ENCODE peak calls at places on chromosomes 16 and 17, in nine cellular contexts. J is uterus, C is sigmoid colon, E is esophagus muscularis mucosa, W is suprapubic skin, R is stomach, P is prostate gland, S is adrenal gland, L is heart left ventricle. B is an unnamed sample.

GRCh38 chr16:68332411-68333121 is 21.7 kb downstream of the PRMT7 start:
- DNase-seq in J (peak), C (no peak), E (no peak), W (no peak), R (no peak), P (no peak), S (peak), L (peak), B (no peak)

GRCh38 chr17:66549312-66549705 is 246.9 kb downstream of the PRKCA start:
- DNase-seq in J (no peak), C (no peak), E (no peak), W (no peak), R (no peak), P (no peak), S (no peak), L (no peak), B (no peak)

GRCh38 chr16:84561291-84561690 is 56.6 kb downstream of the COTL1 start:
- DNase-seq in J (no peak), C (no peak), E (no peak), W (no peak), R (no peak), P (no peak), S (no peak), L (no peak), B (no peak)

GRCh38 chr16:3171855-3172593 is 16.0 kb upstream of the OR1F1 start:
- DNase-seq in J (no peak), C (peak), E (no peak), W (no peak), R (no peak), P (no peak), S (no peak), L (no peak), B (no peak)

GRCh38 chr16:57984443-57985203 is 13.7 kb upstream of the CNGB1 start:
- DNase-seq in J (peak), C (peak), E (peak), W (peak), R (peak), P (peak), S (peak), L (peak), B (peak)

GRCh38 chr17:77332034-77332971 is 191.5 kb downstream of the SEC14L1 start:
- DNase-seq in J (no peak), C (peak), E (no peak), W (peak), R (peak), P (no peak), S (peak), L (peak), B (peak)

GRCh38 chr17:67833946-67834631 is 8.8 kb downstream of the BPTF start:
- DNase-seq in J (no peak), C (no peak), E (no peak), W (no peak), R (no peak), P (no peak), S (no peak), L (no peak), B (no peak)

GRCh38 chr16:65875362-65876199 is 490.9 kb upstream of the CDH5 start:
- DNase-seq in J (no peak), C (no peak), E (no peak), W (no peak), R (no peak), P (no peak), S (no peak), L (no peak), B (no peak)

GRCh38 chr16:9469512-9469911 is 378.1 kb downstream of the HAPSTR1 start:
- DNase-seq in J (no peak), C (no peak), E (no peak), W (no peak), R (no peak), P (no peak), S (no peak), L (no peak), B (no peak)

DNA sequence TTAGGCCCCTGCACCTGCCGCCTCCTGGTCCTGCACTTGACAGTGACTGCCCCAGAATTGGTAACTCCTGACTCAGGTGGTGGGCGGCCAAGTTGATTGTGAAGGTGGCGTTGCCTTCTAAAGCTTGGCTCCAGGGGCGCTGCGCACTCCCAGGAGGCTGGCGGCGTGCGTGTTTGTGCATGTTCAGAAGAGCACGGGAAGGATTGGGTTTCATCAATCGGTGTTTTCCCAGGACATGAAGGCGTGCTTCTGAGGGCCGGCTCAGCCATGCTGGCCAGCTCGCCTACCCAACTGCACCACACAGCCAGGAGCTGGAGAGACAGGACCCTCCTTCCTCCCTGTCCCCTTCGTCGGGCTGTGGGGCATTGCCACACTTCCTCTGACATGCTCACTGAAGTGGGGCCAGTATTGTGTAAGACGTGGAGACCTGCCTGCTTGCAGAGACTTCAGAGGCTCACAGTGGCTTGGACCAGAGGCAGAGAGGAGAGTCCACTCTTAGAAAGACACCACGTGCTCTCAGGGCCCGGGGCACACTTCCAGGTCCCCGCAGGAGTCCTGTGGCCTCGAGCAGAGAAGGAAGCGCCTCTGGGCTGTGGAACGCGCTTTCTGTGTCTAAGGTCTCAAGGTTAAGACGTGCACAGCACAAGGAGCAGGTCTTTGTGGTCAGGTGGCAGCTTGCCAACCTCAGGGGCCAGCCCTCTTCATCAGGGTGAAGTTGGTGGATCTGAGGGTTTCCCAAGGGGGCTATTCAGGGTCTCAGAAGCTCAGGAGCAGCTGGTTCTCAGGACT is 2.8 kb downstream of the RAB40C start:
- DNase-seq in J (no peak), C (peak), E (no peak), W (no peak), R (peak), P (peak), S (no peak), L (no peak), B (peak)
- TF ChIP-seq CTCF in J (no peak), C (no peak), E (no peak), W (peak), R (no peak), P (peak), S (no peak), L (no peak), B (peak)

DNA sequence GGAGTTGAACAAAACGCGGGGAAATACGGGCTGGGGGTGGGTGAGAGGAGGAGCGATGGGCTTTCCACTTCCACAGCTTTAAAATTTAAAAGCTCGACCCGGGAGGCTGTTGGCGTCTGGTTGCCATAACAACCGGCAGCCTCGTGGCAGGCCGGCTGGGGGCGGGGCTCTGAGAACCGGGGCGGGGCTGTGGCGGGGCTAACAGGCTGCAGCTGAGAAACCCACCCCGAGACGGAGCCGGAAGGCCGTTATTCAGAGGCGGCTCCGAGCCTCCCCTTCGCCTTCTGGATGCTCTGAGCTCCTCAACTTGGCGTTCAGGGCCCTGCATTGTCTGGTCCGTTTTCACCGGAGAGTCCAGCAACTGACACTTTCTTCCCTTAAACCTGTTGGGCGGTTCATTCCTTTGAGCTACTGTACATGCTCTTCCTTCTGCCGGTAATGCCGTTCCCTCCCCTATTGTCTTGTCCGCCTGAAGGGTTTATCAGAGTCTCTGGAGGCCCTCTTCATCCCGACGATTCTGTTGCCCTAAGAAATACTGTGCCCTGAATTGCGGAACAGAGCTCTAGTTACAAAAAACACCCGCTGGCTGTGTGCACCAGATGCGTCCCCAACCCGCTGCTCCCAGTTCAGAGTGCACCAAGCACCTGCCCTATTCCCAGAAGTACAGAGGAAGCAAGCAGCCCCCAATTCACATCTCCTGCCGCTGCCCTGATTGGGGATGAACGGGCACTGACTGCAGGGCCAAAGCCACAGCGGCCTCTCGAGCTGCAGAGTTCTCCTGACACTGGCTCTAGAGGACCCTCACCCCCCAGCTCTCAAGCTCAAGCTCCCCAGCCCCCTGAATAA is 616 bp downstream of the DNAAF8 start:
- DNase-seq in J (peak), C (peak), E (peak), W (peak), R (peak), P (peak), S (peak), L (peak), B (peak)
- TF ChIP-seq POLR2A in J (no peak), C (no peak), E (no peak), W (no peak), R (no peak), P (no peak), S (no peak), L (peak), B (no peak)

DNA sequence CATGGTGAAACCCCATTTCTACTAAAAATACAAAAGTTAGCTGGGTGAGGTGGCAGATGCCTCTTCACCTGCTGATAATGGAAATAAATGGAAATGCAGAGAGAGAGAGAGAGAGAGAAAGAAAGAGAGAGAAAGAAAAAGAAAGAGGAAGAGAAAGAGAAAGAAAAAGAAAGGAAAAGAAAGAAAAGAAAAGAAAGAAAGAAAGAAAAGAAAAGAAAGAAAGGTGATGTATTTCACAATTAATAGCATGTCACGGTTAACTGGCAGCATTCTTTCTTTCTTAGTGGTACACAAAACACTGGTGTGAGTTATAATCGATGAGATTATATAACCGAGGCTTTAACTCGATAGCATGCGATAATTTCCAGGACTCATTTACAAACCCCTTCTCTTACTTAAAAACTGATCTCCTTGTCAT is 3.2 kb downstream of the ACOX1 start:
- DNase-seq in J (no peak), C (no peak), E (no peak), W (no peak), R (no peak), P (no peak), S (no peak), L (no peak), B (no peak)
- H3K4me3 ChIP-seq in J (no peak), C (no peak), E (no peak), W (peak), R (peak), P (no peak), S (peak), L (peak), B (no peak)

DNA sequence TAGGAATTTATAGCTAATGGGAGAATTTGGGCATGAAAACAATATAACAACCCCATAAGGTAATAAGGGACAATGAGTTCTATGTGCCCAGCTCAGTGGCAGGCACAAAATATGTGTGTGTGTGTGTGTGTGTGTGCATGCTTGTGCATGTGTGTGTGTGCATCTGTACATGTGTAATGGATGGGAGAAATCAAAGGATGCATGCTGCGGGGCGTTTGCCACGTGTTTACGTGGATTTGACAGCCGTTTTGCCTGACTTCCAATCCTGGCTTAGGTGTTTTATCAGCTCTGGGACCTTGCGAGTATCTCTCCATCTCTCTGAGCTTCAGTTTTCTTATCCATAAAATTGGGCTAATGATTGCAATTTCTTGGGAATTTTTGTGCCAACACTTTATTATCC is 108.4 kb downstream of the IRX5 start:
- DNase-seq in J (no peak), C (no peak), E (no peak), W (peak), R (no peak), P (no peak), S (no peak), L (no peak), B (peak)
- TF ChIP-seq CTCF in J (no peak), C (no peak), E (no peak), W (no peak), R (no peak), P (no peak), S (no peak), L (no peak), B (no peak)

DNA sequence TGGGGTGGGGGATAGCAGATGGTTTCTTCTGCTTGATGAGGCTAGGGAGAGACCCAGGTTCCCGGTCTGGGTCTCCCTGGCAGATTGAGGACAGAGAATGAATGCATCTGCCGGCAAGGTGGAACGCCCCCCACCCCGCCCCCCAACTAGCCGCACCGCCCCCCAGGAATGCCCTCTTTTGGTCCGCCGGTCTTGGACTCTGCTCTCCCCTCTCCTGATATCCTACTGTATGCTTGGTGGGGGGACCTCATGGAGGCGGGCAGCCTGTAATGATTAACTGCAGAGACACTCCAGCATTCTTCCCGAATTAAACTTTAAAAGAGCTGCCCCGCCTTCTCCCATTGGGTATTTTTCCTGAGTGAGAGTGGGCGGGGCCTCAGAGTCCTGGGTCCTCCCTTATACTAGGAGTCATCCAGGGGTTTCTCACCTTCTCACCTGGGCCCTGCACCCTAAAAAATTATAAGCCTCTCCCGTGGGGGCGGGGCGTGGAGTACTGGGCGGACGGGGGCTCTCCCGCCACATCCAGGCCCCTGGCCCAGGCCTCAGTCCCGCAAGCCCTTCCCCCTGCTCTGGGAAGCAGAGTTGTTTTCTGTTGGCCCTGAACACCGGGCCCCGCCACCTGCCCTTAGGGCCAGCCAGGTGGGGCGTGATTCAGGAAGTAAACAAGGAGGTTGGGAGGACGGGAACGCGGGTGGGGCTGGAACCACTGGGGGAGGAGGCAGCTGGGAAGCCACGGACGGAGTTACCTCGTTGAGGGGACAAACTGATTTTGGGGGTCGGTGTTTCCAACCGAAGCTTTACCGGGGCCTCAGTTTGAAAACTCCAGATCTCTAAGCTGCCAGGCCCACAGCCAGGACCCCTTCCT is 1.5 kb downstream of the GRB7 start:
- DNase-seq in J (peak), C (no peak), E (no peak), W (no peak), R (peak), P (peak), S (no peak), L (no peak), B (peak)
- TF ChIP-seq POLR2A in J (no peak), C (no peak), E (no peak), W (no peak), R (no peak), P (peak), S (no peak), L (no peak), B (no peak)

GRCh38 chr17:63844293-63844672 is 1.8 kb upstream of the SMARCD2 start:
- DNase-seq in J (no peak), C (no peak), E (no peak), W (no peak), R (no peak), P (no peak), S (no peak), L (no peak), B (no peak)
- H3K4me3 ChIP-seq in J (no peak), C (peak), E (no peak), W (no peak), R (no peak), P (no peak), S (no peak), L (no peak), B (no peak)

DNA sequence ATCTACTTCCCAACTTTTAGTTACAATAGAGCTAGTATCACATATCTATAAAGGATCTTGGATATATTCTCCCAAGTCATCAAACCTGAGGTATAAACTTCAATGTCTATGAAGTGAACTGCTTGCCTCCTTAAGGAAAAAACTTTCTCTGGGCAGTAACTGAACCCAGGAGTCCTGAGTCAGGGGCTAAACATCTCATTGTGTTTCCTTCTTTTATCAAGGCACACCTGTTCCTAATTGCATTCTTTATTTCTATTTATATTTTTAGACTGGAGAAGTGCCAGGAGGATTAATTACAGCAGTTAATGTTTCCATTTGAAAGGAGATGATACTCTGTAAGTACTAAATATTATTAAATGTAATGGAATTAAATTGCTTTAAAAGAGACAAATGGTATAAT is 98.6 kb downstream of the CDH8 start:
- DNase-seq in J (no peak), C (no peak), E (no peak), W (no peak), R (no peak), P (no peak), S (no peak), L (no peak), B (no peak)
- TF ChIP-seq CTCF in J (no peak), C (no peak), E (no peak), W (no peak), R (no peak), P (no peak), S (no peak), L (no peak), B (no peak)

GRCh38 chr16:4505356-4506153 is 29.4 kb downstream of the HMOX2 start:
- DNase-seq in J (no peak), C (no peak), E (no peak), W (no peak), R (peak), P (no peak), S (no peak), L (no peak), B (no peak)
- TF ChIP-seq POLR2A in J (no peak), C (no peak), E (no peak), W (no peak), R (no peak), P (no peak), S (no peak), L (no peak), B (no peak)